ENCODE peak calls at places on chromosomes 12 and 14, in five cellular contexts. C, F, Z, U and B are unnamed samples.

GRCh38 chr14:37508500-37508899 is 86.5 kb downstream of the FOXA1 start:
- DNase-seq in U (no peak), Z (peak), C (no peak), F (no peak), B (no peak)

GRCh38 chr14:61512026-61512425 is 183.3 kb upstream of the HIF1A start:
- DNase-seq in U (no peak), F (no peak), Z (no peak), C (no peak), B (no peak)

GRCh38 chr12:12467701-12468218 is 94.9 kb downstream of the DUSP16 start:
- DNase-seq in C (no peak), F (peak), Z (peak), U (peak), B (peak)

GRCh38 chr12:58592817-58593216 is 327.5 kb downstream of the LRIG3 start:
- DNase-seq in U (no peak), F (no peak), C (no peak), Z (no peak), B (no peak)

GRCh38 chr12:83784298-83784890 is 1097.7 kb downstream of the TMTC2 start:
- DNase-seq in C (no peak), F (no peak), Z (no peak), U (no peak), B (no peak)

GRCh38 chr12:106883421-106883820 is 72.3 kb upstream of the TMEM263 start:
- DNase-seq in U (peak), Z (peak), F (no peak), C (no peak), B (no peak)

GRCh38 chr12:96263449-96263902 is 69.3 kb downstream of the ELK3 start:
- DNase-seq in U (no peak), C (no peak), Z (peak), F (no peak), B (no peak)

GRCh38 chr14:47240755-47241437 is 434.5 kb downstream of the MDGA2 start:
- DNase-seq in Z (no peak), U (no peak), C (peak), F (no peak), B (no peak)

GRCh38 chr12:45388545-45388944 is 172.7 kb downstream of the ANO6 start:
- DNase-seq in F (no peak), Z (peak), U (peak), C (peak), B (peak)
- TF ChIP-seq CTCF in F (peak), Z (peak), U (peak), C (peak), B (peak)

GRCh38 chr12:3416159-3416558 is 74.8 kb upstream of the PRMT8 start:
- DNase-seq in U (no peak), C (no peak), Z (no peak), F (no peak), B (no peak)
- TF ChIP-seq CTCF in U (no peak), C (no peak), Z (no peak), F (no peak), B (no peak)

DNA sequence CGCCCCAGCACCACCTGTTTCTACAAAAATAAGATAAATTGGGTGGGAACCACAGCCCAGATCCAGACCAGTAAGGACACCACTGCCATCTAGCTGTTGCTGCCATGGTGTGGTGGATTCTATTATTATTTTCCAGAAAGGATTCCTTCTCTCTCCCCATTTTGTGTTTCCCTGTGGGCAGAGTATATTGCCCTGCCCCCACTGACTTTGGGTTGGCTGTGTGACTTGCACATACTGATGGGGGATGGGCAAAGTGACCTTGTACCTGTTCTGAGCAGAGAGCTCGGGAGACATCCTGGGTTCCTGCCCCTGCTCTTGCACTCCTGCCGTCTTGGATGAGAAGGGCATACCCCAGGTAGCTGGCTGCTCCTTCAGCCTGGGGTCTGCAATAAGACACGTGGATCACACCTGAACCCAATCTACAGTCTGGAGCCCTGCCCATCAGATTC is 24.3 kb downstream of the MOAP1 start:
- DNase-seq in F (no peak), C (peak), U (no peak), Z (no peak), B (no peak)
- TF ChIP-seq CTCF in F (no peak), C (peak), U (peak), Z (peak), B (peak)

GRCh38 chr12:98592825-98593322 is 612 bp upstream of the SLC25A3 start:
- DNase-seq in U (no peak), C (no peak), F (no peak), Z (no peak), B (no peak)
- TF ChIP-seq CTCF in U (no peak), C (no peak), F (no peak), Z (no peak), B (no peak)

GRCh38 chr12:93698307-93699092 is 21.3 kb downstream of the CRADD start:
- DNase-seq in Z (peak), F (no peak), U (no peak), C (no peak), B (no peak)
- TF ChIP-seq CTCF in Z (no peak), F (no peak), U (no peak), C (no peak), B (no peak)

DNA sequence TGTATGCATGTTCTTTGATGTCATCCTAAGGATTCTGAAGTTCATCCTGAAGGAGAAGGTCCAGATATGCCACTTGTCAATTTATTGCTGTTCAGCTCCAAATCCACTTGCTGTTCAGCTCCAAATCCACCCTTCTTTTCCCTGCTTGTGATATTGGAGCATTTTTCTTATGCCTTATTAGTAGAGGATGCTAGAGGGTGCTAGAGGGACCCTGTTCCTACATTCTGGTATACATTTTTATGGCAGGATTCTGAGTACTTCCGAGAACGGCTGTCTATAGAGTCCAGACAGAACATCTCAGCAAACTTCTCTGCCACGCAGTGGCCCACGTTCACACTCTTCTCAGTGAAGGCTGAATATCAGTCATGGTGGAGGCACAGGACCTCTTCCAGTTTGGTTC is 406.7 kb downstream of the NOVA1 start:
- DNase-seq in C (no peak), Z (no peak), U (no peak), F (no peak), B (no peak)
- TF ChIP-seq CTCF in C (peak), Z (no peak), U (peak), F (no peak), B (no peak)

DNA sequence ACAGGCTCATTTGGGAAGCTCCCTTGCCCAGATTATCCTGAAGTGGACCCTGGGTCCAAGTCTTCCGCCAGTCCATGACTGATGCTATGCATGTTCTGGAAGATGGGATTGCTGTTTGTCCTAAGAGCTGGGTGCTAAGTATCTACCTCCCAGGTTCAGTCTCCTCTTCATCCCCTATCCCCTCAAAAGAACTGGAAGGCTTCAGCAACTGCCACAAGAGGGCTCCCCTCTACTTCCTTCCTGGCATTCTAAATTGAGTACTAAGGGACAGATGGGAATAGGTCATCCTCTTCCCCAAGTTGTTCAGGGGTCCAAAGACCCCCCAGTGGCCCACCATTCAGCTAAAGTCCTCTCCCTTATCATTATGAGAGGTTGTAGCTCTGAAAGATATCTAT is 9.0 kb upstream of the FKBP11 start:
- DNase-seq in U (no peak), F (no peak), Z (no peak), C (no peak), B (no peak)
- TF ChIP-seq CTCF in U (peak), F (no peak), Z (peak), C (peak), B (peak)

DNA sequence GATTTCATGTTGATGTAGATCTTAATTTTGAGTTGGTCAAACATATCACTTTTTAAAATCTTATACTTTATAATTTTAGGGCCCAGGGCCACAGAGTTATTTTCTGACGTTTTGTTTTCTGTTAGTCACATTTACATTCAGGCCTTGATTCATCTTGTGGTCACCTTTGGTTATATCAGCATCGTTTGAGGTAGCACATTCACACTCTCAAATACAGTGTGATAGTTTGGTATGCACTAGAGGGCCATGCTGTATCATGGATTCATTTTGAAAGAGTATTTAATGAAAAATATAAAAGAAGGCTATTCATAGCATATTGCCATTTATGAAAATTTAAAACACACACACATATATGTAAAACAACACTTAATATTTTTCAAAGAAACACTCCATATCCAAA is 274.6 kb downstream of the RAD51B start:
- DNase-seq in Z (no peak), C (no peak), U (no peak), F (no peak), B (no peak)
- TF ChIP-seq CTCF in Z (no peak), C (no peak), U (no peak), F (no peak), B (no peak)